ENCODE peak calls at places on chromosomes 5 and 9, in five cellular contexts. P is mesothelial cell of epicardium, O is SK-N-SH, Z is esophagus squamous epithelium, H is A549. I is an unnamed sample.

GRCh38 chr9:87128844-87129493 is 181.7 kb upstream of the GAS1 start:
- DNase-seq in P (no peak), O (no peak), Z (no peak), H (no peak), I (no peak)

GRCh38 chr9:130337318-130337717 is 71.8 kb downstream of the HMCN2 start:
- DNase-seq in P (no peak), O (no peak), Z (no peak), H (no peak), I (no peak)

GRCh38 chr9:86047361-86047760 is 52.0 kb downstream of the GOLM1 start:
- DNase-seq in P (no peak), O (no peak), Z (no peak), H (no peak), I (no peak)

GRCh38 chr5:123476696-123477095 is 35.3 kb upstream of the CSNK1G3 start:
- DNase-seq in P (no peak), O (no peak), Z (no peak), H (no peak), I (no peak)

GRCh38 chr5:19210886-19211285 is 777.1 kb downstream of the CDH18 start:
- DNase-seq in P (no peak), O (no peak), Z (no peak), H (no peak), I (no peak)

GRCh38 chr5:172093965-172094364 is 87.5 kb upstream of the FBXW11 start:
- DNase-seq in P (no peak), O (peak; percentile 71), Z (no peak), H (no peak), I (no peak)

GRCh38 chr9:5909999-5910398 is 19.3 kb downstream of the MLANA start:
- DNase-seq in P (no peak), O (no peak), Z (no peak), H (no peak), I (no peak)

GRCh38 chr5:158194561-158194961 is 335.6 kb upstream of the CLINT1 start:
- DNase-seq in P (no peak), O (no peak), Z (no peak), H (no peak), I (no peak)

GRCh38 chr5:14313986-14314690 is 171.0 kb downstream of the TRIO start:
- DNase-seq in P (no peak), O (no peak), Z (no peak), H (no peak), I (no peak)

GRCh38 chr9:121317737-121318630 is 50.0 kb downstream of the GSN start:
- DNase-seq in P (no peak), O (no peak), Z (no peak), H (no peak), I (no peak)

GRCh38 chr5:14580037-14581034 is 1.3 kb upstream of the OTULINL start:
- DNase-seq in P (no peak), O (no peak), Z (no peak), H (no peak), I (peak; percentile 68)

GRCh38 chr5:91128604-91129003 is 254.5 kb downstream of the ARRDC3 start:
- DNase-seq in P (no peak), O (no peak), Z (no peak), H (no peak), I (no peak)

GRCh38 chr5:1032011-1032410 is 23.4 kb downstream of the NKD2 start:
- DNase-seq in P (no peak), O (peak; percentile 8), Z (no peak), H (no peak), I (no peak)

GRCh38 chr5:54873696-54874095 is 111.7 kb downstream of the ESM1 start:
- DNase-seq in P (no peak), O (no peak), Z (no peak), H (no peak), I (no peak)

GRCh38 chr9:137217276-137218211 is 4.5 kb downstream of the RNF208 start:
- DNase-seq in P (peak; percentile 70), O (no peak), Z (no peak), H (no peak), I (peak; percentile 94)

GRCh38 chr9:4690144-4690543 is 10.8 kb downstream of the CDC37L1 start:
- DNase-seq in P (no peak), O (no peak), Z (no peak), H (no peak), I (no peak)

GRCh38 chr9:37909326-37909725 is 5.4 kb upstream of the SLC25A51 start:
- DNase-seq in P (no peak), O (no peak), Z (no peak), H (no peak), I (no peak)

GRCh38 chr9:33942471-33943083 is 106.1 kb downstream of the UBAP2 start:
- DNase-seq in P (no peak), O (no peak), Z (no peak), H (peak; percentile 72), I (no peak)

GRCh38 chr9:14031015-14031414 is 282.9 kb downstream of the NFIB start:
- DNase-seq in P (no peak), O (no peak), Z (no peak), H (no peak), I (no peak)

GRCh38 chr9:99231708-99232107 is 9.6 kb downstream of the SEC61B start:
- DNase-seq in P (no peak), O (peak; percentile 38), Z (no peak), H (peak; percentile 7), I (no peak)

GRCh38 chr5:173964491-173964890 is 24.5 kb upstream of the C5orf47 start:
- DNase-seq in P (no peak), O (no peak), Z (no peak), H (no peak), I (no peak)

GRCh38 chr5:56323505-56323904 is 90.4 kb upstream of the ANKRD55 start:
- DNase-seq in P (no peak), O (peak; percentile 34), Z (no peak), H (peak; percentile 44), I (no peak)

GRCh38 chr5:96006291-96006690 is 44.6 kb upstream of the ELL2 start:
- DNase-seq in P (no peak), O (no peak), Z (no peak), H (no peak), I (no peak)

GRCh38 chr5:760363-761205 is 23.9 kb downstream of the ZDHHC11B start:
- DNase-seq in P (no peak), O (peak; percentile 39), Z (no peak), H (no peak), I (peak; percentile 18)

GRCh38 chr5:67289763-67290521 is 93.3 kb upstream of the CD180 start:
- DNase-seq in P (no peak), O (no peak), Z (no peak), H (no peak), I (no peak)

GRCh38 chr9:37410354-37410861 is 12.1 kb upstream of the GRHPR start:
- DNase-seq in P (no peak), O (no peak), Z (no peak), H (no peak), I (no peak)

GRCh38 chr5:14146725-14147124 is 3.6 kb downstream of the TRIO start:
- DNase-seq in P (no peak), O (no peak), Z (no peak), H (no peak), I (no peak)

GRCh38 chr5:53597894-53598293 is 37.5 kb downstream of the NDUFS4 start:
- DNase-seq in P (no peak), O (no peak), Z (no peak), H (no peak), I (no peak)

GRCh38 chr9:7320139-7320538 is 479.4 kb downstream of the DMAC1 start:
- DNase-seq in P (no peak), O (peak; percentile 19), Z (no peak), H (peak; percentile 92), I (no peak)

GRCh38 chr9:20701058-20701457 is 17.0 kb downstream of the FOCAD start:
- DNase-seq in P (no peak), O (no peak), Z (no peak), H (no peak), I (no peak)

GRCh38 chr5:33441241-33441844 is 578 bp downstream of the TARS1 start:
- DNase-seq in P (peak; percentile 40), O (peak; percentile 17), Z (no peak), H (peak; percentile 86), I (peak; percentile 42)

DNA sequence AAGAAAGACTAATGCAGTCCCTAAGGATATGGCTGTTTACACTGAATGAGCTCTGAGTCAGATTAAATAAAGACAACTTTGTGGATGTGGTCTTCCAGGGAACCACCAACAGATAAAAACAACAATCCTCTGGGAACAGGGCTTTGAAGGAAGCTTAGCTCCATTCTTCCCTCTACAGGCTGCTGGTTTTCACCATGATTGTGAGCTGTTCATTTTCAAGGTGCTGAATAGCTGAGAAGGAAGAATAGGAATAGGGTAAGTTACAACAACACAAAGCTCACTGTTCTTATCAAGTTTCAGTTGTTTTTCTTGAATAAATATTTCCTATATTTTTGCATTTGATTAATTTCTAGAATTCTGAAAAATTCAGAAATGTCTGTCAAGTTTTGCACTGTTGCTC is 25.9 kb upstream of the PTAR1 start:
- DNase-seq in P (no peak), O (no peak), Z (no peak), H (peak; percentile 9), I (no peak)
- TF ChIP-seq CTCF in P (no peak), O (peak; percentile 23), Z (no peak), H (no peak), I (no peak)

GRCh38 chr5:62403411-62404250 is at the start of gene DIMT1:
- DNase-seq in P (peak; percentile 89), O (peak; percentile 95), Z (peak; percentile 88), H (peak; percentile 96), I (peak; percentile 96)
- TF ChIP-seq CTCF in P (no peak), O (no peak), Z (no peak), H (no peak), I (no peak)

DNA sequence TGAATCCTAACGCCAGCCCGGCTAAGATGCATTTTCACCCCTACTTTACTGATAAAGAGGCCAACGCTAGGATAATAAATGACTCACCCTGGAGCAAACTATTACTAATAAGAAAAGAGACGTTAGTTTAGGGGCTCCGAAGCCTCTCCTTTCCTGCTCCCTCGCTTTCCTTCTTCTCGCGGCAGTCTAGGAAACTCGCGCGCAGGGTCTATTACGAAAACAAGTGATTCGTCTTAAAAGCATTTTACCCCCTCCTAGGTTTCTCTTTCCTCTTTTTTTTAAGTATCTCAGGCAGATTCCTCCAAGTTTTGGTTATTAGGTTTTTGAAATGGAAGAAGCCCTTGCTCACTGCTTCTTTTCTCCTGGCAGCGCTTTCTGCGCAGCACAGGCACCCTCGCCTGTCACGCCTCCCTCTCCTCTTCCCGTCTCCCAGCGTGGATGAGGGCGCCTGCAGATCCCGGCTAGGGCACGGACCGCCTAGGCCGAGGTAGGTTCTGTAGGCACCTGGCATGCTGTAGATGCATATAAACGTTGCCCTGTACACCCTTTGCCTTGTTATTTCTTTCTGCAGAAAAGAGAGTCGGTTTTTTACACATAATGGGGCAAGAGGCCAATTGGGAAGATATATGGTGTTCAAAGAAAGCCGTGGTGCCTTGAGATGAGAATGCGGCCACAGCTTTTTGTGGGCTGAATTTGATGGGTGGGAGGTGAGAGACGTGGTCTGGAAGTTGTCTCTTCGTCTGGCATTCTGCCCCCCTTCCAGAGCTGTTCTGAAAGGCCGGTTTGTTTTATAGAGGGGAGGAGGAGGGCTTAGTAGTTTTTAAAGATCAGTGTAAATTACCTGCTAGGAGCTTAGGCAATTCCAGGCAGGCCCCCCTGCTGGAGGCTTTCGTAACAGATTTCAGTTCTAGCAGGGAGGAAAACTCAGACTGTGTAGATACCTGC is 981 bp downstream of the GCNT1 start:
- DNase-seq in P (peak; percentile 57), O (peak; percentile 21), Z (no peak), H (peak; percentile 29), I (peak; percentile 78)
- TF ChIP-seq CTCF in P (peak; percentile 38), O (peak; percentile 45), Z (peak; percentile 16), H (no peak), I (no peak)

DNA sequence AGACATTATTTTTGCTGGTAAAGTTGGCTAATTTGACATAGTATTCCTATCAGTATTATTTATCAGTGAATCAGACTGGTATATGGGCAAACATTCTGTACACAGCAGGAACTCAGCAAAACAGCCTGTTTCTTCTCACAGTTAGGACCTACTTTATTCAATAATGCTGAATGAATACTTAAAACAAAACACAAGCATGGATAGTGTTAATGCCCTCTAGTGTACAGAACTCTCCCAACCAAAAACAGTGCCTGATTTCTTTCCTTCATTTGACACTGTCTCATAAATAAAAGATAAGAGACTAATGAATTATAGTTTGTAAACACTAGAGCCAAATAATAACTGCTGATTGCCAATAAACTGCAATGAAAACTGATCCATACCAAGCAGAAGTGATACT is 1113.3 kb downstream of the PTPRD start:
- DNase-seq in P (no peak), O (no peak), Z (no peak), H (no peak), I (no peak)
- TF ChIP-seq CTCF in P (no peak), O (no peak), Z (no peak), H (no peak), I (no peak)